ENCODE peak calls at places on chromosomes 2 and 18, in eight cellular contexts. K is islet precursor cell, P is ovary, A is AG10803, I is aorta, Z is cortex of kidney, Q is Caco-2, S is heart right ventricle. H is an unnamed sample.

GRCh38 chr2:19109521-19109920 is 248.9 kb downstream of the OSR1 start:
- DNase-seq in K (no peak), P (no peak), A (no peak), I (no peak), Z (no peak), Q (no peak), S (no peak), H (peak; percentile 19)

GRCh38 chr2:223414646-223415045 is 187.5 kb downstream of the SCG2 start:
- DNase-seq in K (no peak), P (peak; percentile 45), A (peak; percentile 92), I (peak; percentile 81), Z (no peak), Q (no peak), S (peak; percentile 32), H (peak; percentile 16)

GRCh38 chr2:155377178-155377780 is 678.8 kb downstream of the KCNJ3 start:
- DNase-seq in K (no peak), P (no peak), A (peak; percentile 29), I (no peak), Z (no peak), Q (no peak), S (no peak), H (no peak)

GRCh38 chr2:148553332-148553887 is 91.1 kb upstream of the EPC2 start:
- DNase-seq in K (no peak), P (no peak), A (no peak), I (no peak), Z (no peak), Q (no peak), S (no peak), H (no peak)

GRCh38 chr2:69771461-69771860 is 29.5 kb downstream of the ANXA4 start:
- DNase-seq in K (no peak), P (no peak), A (peak; percentile 28), I (no peak), Z (no peak), Q (no peak), S (no peak), H (no peak)

GRCh38 chr2:74566423-74567085 is 12.0 kb downstream of the DOK1 start:
- DNase-seq in K (peak; percentile 65), P (no peak), A (peak; percentile 99), I (no peak), Z (no peak), Q (no peak), S (no peak), H (no peak)

GRCh38 chr18:47184419-47185050 is 8.4 kb upstream of the IER3IP1 start:
- DNase-seq in K (peak; percentile 57), P (no peak), A (peak; percentile 22), I (no peak), Z (no peak), Q (no peak), S (no peak), H (peak; percentile 56)

GRCh38 chr2:236130349-236130998 is 37.7 kb downstream of the GBX2 start:
- DNase-seq in K (no peak), P (no peak), A (no peak), I (no peak), Z (no peak), Q (no peak), S (no peak), H (no peak)

GRCh38 chr2:207107551-207107950 is 58.2 kb downstream of the KLF7 start:
- DNase-seq in K (no peak), P (no peak), A (no peak), I (no peak), Z (no peak), Q (no peak), S (no peak), H (no peak)

GRCh38 chr2:120876526-120877280 is 141.0 kb downstream of the GLI2 start:
- DNase-seq in K (no peak), P (no peak), A (no peak), I (peak; percentile 61), Z (no peak), Q (no peak), S (no peak), H (no peak)

GRCh38 chr2:228938629-228939028 is 332.5 kb downstream of the PID1 start:
- DNase-seq in K (no peak), P (no peak), A (peak; percentile 53), I (no peak), Z (no peak), Q (no peak), S (no peak), H (no peak)

H was measured in body of pancreas.